ENCODE peak calls at places on chromosomes 1 and 21, in nine cellular contexts. I, L, R, G, K, O, Q, C and F are unnamed samples.
A peak's percentile ranks its signal among the peaks of the same experiment; 100 is the strongest.

GRCh38 chr1:7902478-7903084 is 38.1 kb downstream of the TNFRSF9 start:
- DNase-seq in C (peak; percentile 78), L (peak; percentile 96), I (peak; percentile 83), O (peak; percentile 49), G (peak; percentile 89), Q (peak; percentile 73), R (peak; percentile 44), K (peak; percentile 95), F (peak; percentile 68)

GRCh38 chr1:47417129-47418044 is 1.3 kb downstream of the FOXE3 start:
- DNase-seq in G (no peak), R (no peak), O (no peak), Q (no peak), K (no peak), L (peak; percentile 57), C (no peak), I (no peak), F (no peak)

GRCh38 chr1:47469910-47470309 is 32.1 kb downstream of the FOXD2 start:
- DNase-seq in Q (no peak), I (no peak), C (no peak), R (no peak), K (no peak), L (no peak), O (no peak), G (no peak), F (no peak)

GRCh38 chr1:160108888-160109662 is 6.5 kb upstream of the ATP1A2 start:
- DNase-seq in C (peak; percentile 38), G (peak; percentile 3), I (peak; percentile 73), K (peak; percentile 64), R (no peak), O (peak; percentile 45), Q (no peak), L (peak; percentile 81), F (no peak)

GRCh38 chr1:185208626-185209170 is 51.7 kb downstream of the SWT1 start:
- DNase-seq in L (no peak), G (no peak), K (no peak), I (no peak), O (no peak), Q (no peak), R (no peak), C (no peak), F (no peak)

GRCh38 chr1:19400189-19400588 is 85.2 kb downstream of the CAPZB start:
- DNase-seq in K (peak; percentile 17), R (no peak), L (no peak), G (no peak), I (no peak), C (no peak), Q (no peak), O (no peak), F (no peak)

GRCh38 chr1:184536246-184536985 is 149.6 kb downstream of the C1orf21 start:
- DNase-seq in C (no peak), O (no peak), I (no peak), K (no peak), G (no peak), Q (no peak), L (no peak), R (no peak), F (no peak)

GRCh38 chr1:66276229-66276628 is 257.7 kb upstream of the SGIP1 start:
- DNase-seq in G (no peak), L (no peak), K (no peak), I (no peak), R (no peak), Q (no peak), O (no peak), C (no peak), F (no peak)

GRCh38 chr1:245588250-245588649 is 433.5 kb downstream of the KIF26B start:
- DNase-seq in Q (peak; percentile 22), R (no peak), G (no peak), K (no peak), I (no peak), C (no peak), L (no peak), O (no peak), F (no peak)

GRCh38 chr21:43792406-43792805 is 3.0 kb downstream of the RRP1 start:
- DNase-seq in I (no peak), Q (no peak), K (no peak), C (no peak), L (no peak), G (no peak), O (no peak), R (no peak), F (no peak)

GRCh38 chr1:41707793-41708192 is 210.9 kb downstream of the HIVEP3 start:
- DNase-seq in R (no peak), C (no peak), G (no peak), I (no peak), K (no peak), O (no peak), Q (peak; percentile 15), L (no peak), F (no peak)

GRCh38 chr1:204084247-204084772 is 11.4 kb downstream of the SOX13 start:
- DNase-seq in C (no peak), O (no peak), L (peak; percentile 96), I (no peak), R (no peak), K (peak; percentile 91), G (peak; percentile 64), Q (peak; percentile 84), F (peak; percentile 46)

GRCh38 chr1:117371436-117372151 is 4.3 kb downstream of the MAN1A2 start:
- DNase-seq in G (no peak), I (no peak), C (no peak), L (peak; percentile 40), O (no peak), K (peak; percentile 46), R (no peak), Q (no peak), F (no peak)

GRCh38 chr21:41953831-41954653 is at the start of gene C2CD2:
- DNase-seq in K (peak; percentile 68), G (peak; percentile 37), O (peak; percentile 84), L (peak; percentile 78), Q (peak; percentile 89), R (peak; percentile 86), C (peak; percentile 83), I (peak; percentile 71), F (peak; percentile 92)

GRCh38 chr1:200409203-200409760 is 554 bp downstream of the ZNF281 start:
- DNase-seq in K (peak; percentile 36), O (peak; percentile 16), G (no peak), R (peak; percentile 28), I (no peak), Q (peak; percentile 76), L (peak; percentile 57), C (peak; percentile 53), F (peak; percentile 71)

GRCh38 chr1:157966034-157966671 is 27.3 kb upstream of the KIRREL1 start:
- DNase-seq in L (peak; percentile 8), O (no peak), Q (no peak), R (no peak), I (peak; percentile 84), C (no peak), G (no peak), K (peak; percentile 23), F (no peak)

GRCh38 chr1:32876341-32877210 is 5.9 kb upstream of the FNDC5 start:
- DNase-seq in G (peak; percentile 36), K (peak; percentile 73), O (peak; percentile 75), Q (peak; percentile 85), R (peak; percentile 83), I (peak; percentile 37), C (peak; percentile 44), L (peak; percentile 72), F (peak; percentile 81)

GRCh38 chr1:247376659-247377058 is 39.3 kb upstream of the NLRP3 start:
- DNase-seq in G (no peak), R (no peak), K (peak; percentile 85), O (no peak), C (no peak), Q (no peak), I (no peak), L (peak; percentile 98), F (no peak)

GRCh38 chr1:114009042-114009392 is 29.7 kb downstream of the OLFML3 start:
- DNase-seq in G (no peak), C (no peak), O (no peak), Q (no peak), L (no peak), R (no peak), I (no peak), K (no peak), F (no peak)

GRCh38 chr1:35573198-35573775 is at the start of gene TFAP2E:
- DNase-seq in I (peak; percentile 32), G (no peak), L (peak; percentile 79), C (peak; percentile 42), R (no peak), O (no peak), Q (peak; percentile 88), K (peak; percentile 56), F (peak; percentile 70)

GRCh38 chr1:107692580-107693345 is 272.2 kb downstream of the VAV3 start:
- DNase-seq in K (no peak), I (no peak), R (no peak), O (no peak), L (no peak), Q (no peak), G (no peak), C (no peak), F (no peak)

GRCh38 chr21:29056005-29056404 is 17.4 kb downstream of the CCT8 start:
- DNase-seq in G (no peak), L (no peak), O (no peak), K (no peak), I (peak; percentile 27), C (no peak), Q (no peak), R (no peak), F (no peak)

GRCh38 chr1:169368406-169368769 is 393 bp downstream of the BLZF1 start:
- DNase-seq in C (no peak), K (no peak), I (no peak), O (no peak), G (no peak), R (peak; percentile 10), L (peak; percentile 38), Q (no peak), F (no peak)

GRCh38 chr1:49229555-49229954 is 452.9 kb upstream of the BEND5 start:
- DNase-seq in K (peak; percentile 21), O (no peak), C (no peak), Q (no peak), L (peak; percentile 34), G (no peak), I (no peak), R (no peak), F (no peak)

GRCh38 chr1:78225153-78225552 is 179.4 kb downstream of the GIPC2 start:
- DNase-seq in L (peak; percentile 14), G (no peak), Q (no peak), R (no peak), O (no peak), I (no peak), C (no peak), K (peak; percentile 24), F (no peak)

GRCh38 chr1:16971330-16972209 is 8.8 kb downstream of the MFAP2 start:
- DNase-seq in C (no peak), Q (no peak), O (no peak), K (no peak), G (no peak), R (no peak), L (peak; percentile 75), I (no peak), F (no peak)

GRCh38 chr1:41447995-41448770 is 36.3 kb downstream of the EDN2 start:
- DNase-seq in Q (no peak), C (no peak), O (no peak), K (peak; percentile 94), R (no peak), L (no peak), G (peak; percentile 26), I (no peak), F (no peak)

GRCh38 chr1:222995230-222995580 is 147.8 kb downstream of the TLR5 start:
- DNase-seq in L (peak; percentile 60), C (peak; percentile 26), Q (no peak), O (no peak), I (no peak), G (no peak), K (peak; percentile 81), R (no peak), F (no peak)